ENCODE peak calls at places on chromosome 20, in eight cellular contexts. One of them, this sample, is unnamed. For H3K9me3, the result is how much of the 10 kb centered on the place peaks cover.

GRCh38 chr20:53901064-53901463 is 169.3 kb downstream of the BCAS1 start:
- DNase-seq in heart left ventricle: no peak
- DNase-seq in H9: no peak
- DNase-seq in PC-9: peak
- DNase-seq in esophagus muscularis mucosa: no peak
- DNase-seq in tibial artery: no peak
- DNase-seq in CD8-positive, alpha-beta memory T cell: no peak
- DNase-seq in fibroblast of lung: no peak
- DNase-seq in this sample: no peak

GRCh38 chr20:52003976-52004375 is 187.6 kb downstream of the ZFP64 start:
- DNase-seq in tibial artery: no peak
- DNase-seq in PC-9: no peak
- DNase-seq in heart left ventricle: no peak
- DNase-seq in H9: no peak
- DNase-seq in fibroblast of lung: no peak
- DNase-seq in esophagus muscularis mucosa: no peak
- DNase-seq in CD8-positive, alpha-beta memory T cell: no peak
- DNase-seq in this sample: no peak

GRCh38 chr20:53869466-53870258 is 200.7 kb downstream of the BCAS1 start:
- DNase-seq in heart left ventricle: no peak
- DNase-seq in H9: peak
- DNase-seq in esophagus muscularis mucosa: no peak
- DNase-seq in fibroblast of lung: peak
- DNase-seq in PC-9: peak
- DNase-seq in CD8-positive, alpha-beta memory T cell: peak
- DNase-seq in tibial artery: peak
- DNase-seq in this sample: no peak

GRCh38 chr20:51469046-51469445 is 73.5 kb downstream of the NFATC2 start:
- DNase-seq in fibroblast of lung: no peak
- DNase-seq in PC-9: no peak
- DNase-seq in esophagus muscularis mucosa: no peak
- DNase-seq in tibial artery: no peak
- DNase-seq in CD8-positive, alpha-beta memory T cell: no peak
- DNase-seq in heart left ventricle: no peak
- DNase-seq in H9: no peak
- DNase-seq in this sample: no peak

GRCh38 chr20:24485981-24486380 is 16.6 kb downstream of the SYNDIG1 start:
- DNase-seq in fibroblast of lung: no peak
- DNase-seq in tibial artery: no peak
- DNase-seq in PC-9: no peak
- DNase-seq in esophagus muscularis mucosa: no peak
- DNase-seq in heart left ventricle: no peak
- DNase-seq in H9: peak
- DNase-seq in CD8-positive, alpha-beta memory T cell: no peak
- DNase-seq in this sample: no peak

GRCh38 chr20:57672164-57672563 is 37.7 kb downstream of the PMEPA1 start:
- DNase-seq in fibroblast of lung: peak
- DNase-seq in PC-9: no peak
- DNase-seq in heart left ventricle: no peak
- DNase-seq in tibial artery: peak
- DNase-seq in esophagus muscularis mucosa: no peak
- DNase-seq in CD8-positive, alpha-beta memory T cell: no peak
- DNase-seq in H9: no peak
- DNase-seq in this sample: no peak

GRCh38 chr20:515696-516095 is 27.9 kb downstream of the CSNK2A1 start:
- DNase-seq in heart left ventricle: no peak
- DNase-seq in PC-9: no peak
- DNase-seq in tibial artery: no peak
- DNase-seq in esophagus muscularis mucosa: no peak
- DNase-seq in fibroblast of lung: no peak
- DNase-seq in H9: no peak
- DNase-seq in CD8-positive, alpha-beta memory T cell: no peak
- DNase-seq in this sample: no peak

GRCh38 chr20:64112691-64113443 is 5.5 kb upstream of the NPBWR2 start:
- DNase-seq in H9: no peak
- DNase-seq in fibroblast of lung: no peak
- DNase-seq in CD8-positive, alpha-beta memory T cell: no peak
- DNase-seq in tibial artery: no peak
- DNase-seq in heart left ventricle: no peak
- DNase-seq in esophagus muscularis mucosa: no peak
- DNase-seq in PC-9: peak
- DNase-seq in this sample: no peak

GRCh38 chr20:35468671-35469334 is 13.4 kb downstream of the CEP250 start:
- DNase-seq in fibroblast of lung: peak
- DNase-seq in PC-9: peak
- DNase-seq in CD8-positive, alpha-beta memory T cell: no peak
- DNase-seq in tibial artery: no peak
- DNase-seq in esophagus muscularis mucosa: no peak
- DNase-seq in H9: no peak
- DNase-seq in heart left ventricle: no peak
- DNase-seq in this sample: no peak

GRCh38 chr20:21125072-21125848 is 622 bp upstream of the KIZ start:
- DNase-seq in tibial artery: peak
- DNase-seq in esophagus muscularis mucosa: no peak
- DNase-seq in PC-9: peak
- DNase-seq in fibroblast of lung: peak
- DNase-seq in H9: no peak
- DNase-seq in heart left ventricle: no peak
- DNase-seq in CD8-positive, alpha-beta memory T cell: no peak
- DNase-seq in this sample: no peak

GRCh38 chr20:51563597-51564332 is 21.2 kb upstream of the NFATC2 start:
- DNase-seq in H9: peak
- DNase-seq in fibroblast of lung: peak
- DNase-seq in esophagus muscularis mucosa: no peak
- DNase-seq in tibial artery: peak
- DNase-seq in heart left ventricle: peak
- DNase-seq in PC-9: peak
- DNase-seq in CD8-positive, alpha-beta memory T cell: no peak
- DNase-seq in this sample: peak

DNA sequence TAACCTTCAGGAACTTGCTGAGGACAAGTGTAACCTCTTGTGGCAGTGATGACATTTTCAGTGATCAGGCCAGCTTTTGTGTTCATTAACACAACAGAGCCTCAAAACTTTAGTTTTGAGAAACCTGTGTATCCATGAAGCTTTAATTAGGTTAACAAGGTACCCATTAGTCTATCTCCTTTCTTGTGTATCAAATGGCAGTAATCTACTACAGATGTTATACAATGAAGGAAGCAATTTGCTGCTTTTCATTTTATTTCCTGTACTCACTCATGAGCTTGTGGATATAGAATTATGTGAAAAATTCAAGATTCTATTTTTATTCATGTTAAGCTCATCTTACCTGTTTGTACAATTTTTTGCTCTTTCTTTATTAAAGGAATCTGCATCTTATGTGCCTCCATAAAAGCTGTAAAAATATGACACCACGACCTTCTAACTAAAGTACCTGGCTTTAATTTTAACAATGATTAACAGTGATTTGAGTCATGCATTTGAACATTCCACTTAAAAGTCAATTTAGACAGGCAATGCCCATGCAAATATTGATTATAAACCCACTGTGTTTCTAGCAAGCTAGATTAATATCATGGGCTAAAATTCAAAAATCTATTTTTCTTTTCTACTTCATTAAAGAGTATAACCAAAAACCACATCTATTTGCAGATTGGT is 897.3 kb downstream of the KIF16B start:
- DNase-seq in fibroblast of lung: no peak
- DNase-seq in tibial artery: no peak
- DNase-seq in H9: no peak
- DNase-seq in PC-9: no peak
- DNase-seq in CD8-positive, alpha-beta memory T cell: no peak
- DNase-seq in heart left ventricle: no peak
- DNase-seq in esophagus muscularis mucosa: no peak
- DNase-seq in this sample: no peak
- H3K9me3 ChIP-seq in fibroblast of lung: under half
- H3K9me3 ChIP-seq in tibial artery: under half
- H3K9me3 ChIP-seq in H9: under half
- H3K9me3 ChIP-seq in PC-9: under half
- H3K9me3 ChIP-seq in CD8-positive, alpha-beta memory T cell: under half
- H3K9me3 ChIP-seq in heart left ventricle: under half
- H3K9me3 ChIP-seq in esophagus muscularis mucosa: under half
- H3K9me3 ChIP-seq in this sample: under half

GRCh38 chr20:19802492-19803158 is 44.6 kb downstream of the RIN2 start:
- DNase-seq in H9: peak
- DNase-seq in CD8-positive, alpha-beta memory T cell: no peak
- DNase-seq in esophagus muscularis mucosa: no peak
- DNase-seq in fibroblast of lung: no peak
- DNase-seq in heart left ventricle: no peak
- DNase-seq in tibial artery: no peak
- DNase-seq in PC-9: peak
- DNase-seq in this sample: no peak

GRCh38 chr20:19794941-19795340 is 36.9 kb downstream of the RIN2 start:
- DNase-seq in heart left ventricle: no peak
- DNase-seq in CD8-positive, alpha-beta memory T cell: no peak
- DNase-seq in tibial artery: no peak
- DNase-seq in fibroblast of lung: peak
- DNase-seq in PC-9: no peak
- DNase-seq in H9: no peak
- DNase-seq in esophagus muscularis mucosa: no peak
- DNase-seq in this sample: no peak

GRCh38 chr20:19793716-19794115 is 35.7 kb downstream of the RIN2 start:
- DNase-seq in CD8-positive, alpha-beta memory T cell: no peak
- DNase-seq in heart left ventricle: no peak
- DNase-seq in H9: no peak
- DNase-seq in fibroblast of lung: no peak
- DNase-seq in tibial artery: no peak
- DNase-seq in PC-9: no peak
- DNase-seq in esophagus muscularis mucosa: no peak
- DNase-seq in this sample: no peak

GRCh38 chr20:19802099-19802491 is 44.0 kb downstream of the RIN2 start:
- DNase-seq in heart left ventricle: no peak
- DNase-seq in PC-9: no peak
- DNase-seq in esophagus muscularis mucosa: no peak
- DNase-seq in tibial artery: no peak
- DNase-seq in H9: no peak
- DNase-seq in CD8-positive, alpha-beta memory T cell: no peak
- DNase-seq in fibroblast of lung: no peak
- DNase-seq in this sample: no peak

GRCh38 chr20:19799325-19799724 is 41.3 kb downstream of the RIN2 start:
- DNase-seq in tibial artery: no peak
- DNase-seq in fibroblast of lung: no peak
- DNase-seq in heart left ventricle: no peak
- DNase-seq in PC-9: no peak
- DNase-seq in H9: no peak
- DNase-seq in esophagus muscularis mucosa: no peak
- DNase-seq in CD8-positive, alpha-beta memory T cell: no peak
- DNase-seq in this sample: no peak
- H3K9me3 ChIP-seq in tibial artery: under half
- H3K9me3 ChIP-seq in fibroblast of lung: under half
- H3K9me3 ChIP-seq in heart left ventricle: under half
- H3K9me3 ChIP-seq in PC-9: under half
- H3K9me3 ChIP-seq in H9: under half
- H3K9me3 ChIP-seq in esophagus muscularis mucosa: under half
- H3K9me3 ChIP-seq in CD8-positive, alpha-beta memory T cell: under half
- H3K9me3 ChIP-seq in this sample: under half

GRCh38 chr20:50196248-50196647 is 5.6 kb downstream of the CEBPB start:
- DNase-seq in tibial artery: no peak
- DNase-seq in esophagus muscularis mucosa: no peak
- DNase-seq in heart left ventricle: peak
- DNase-seq in H9: no peak
- DNase-seq in PC-9: peak
- DNase-seq in fibroblast of lung: no peak
- DNase-seq in CD8-positive, alpha-beta memory T cell: no peak
- DNase-seq in this sample: no peak
- H3K9me3 ChIP-seq in tibial artery: under half
- H3K9me3 ChIP-seq in esophagus muscularis mucosa: under half
- H3K9me3 ChIP-seq in heart left ventricle: under half
- H3K9me3 ChIP-seq in H9: under half
- H3K9me3 ChIP-seq in PC-9: under half
- H3K9me3 ChIP-seq in fibroblast of lung: under half
- H3K9me3 ChIP-seq in CD8-positive, alpha-beta memory T cell: under half
- H3K9me3 ChIP-seq in this sample: under half

DNA sequence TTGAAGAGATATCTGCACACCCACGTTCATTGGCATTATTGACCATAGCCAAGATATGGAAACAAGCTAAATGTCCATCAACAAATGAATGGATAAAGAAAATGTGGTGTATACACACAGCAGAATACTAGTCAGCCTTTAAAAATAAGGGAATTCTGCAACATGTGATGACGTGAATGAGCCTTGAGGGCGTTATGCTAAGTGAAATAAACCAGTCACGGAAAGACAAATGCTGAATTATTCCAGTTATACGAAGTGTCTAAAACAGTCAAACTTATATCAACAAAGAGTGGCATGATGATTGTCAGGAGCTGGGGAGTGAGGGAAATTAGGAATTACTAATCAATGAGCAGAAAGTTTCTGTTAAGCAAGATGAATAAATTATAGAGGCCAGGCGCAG is 8.4 kb upstream of the DEFB121 start:
- DNase-seq in tibial artery: no peak
- DNase-seq in esophagus muscularis mucosa: no peak
- DNase-seq in CD8-positive, alpha-beta memory T cell: no peak
- DNase-seq in PC-9: no peak
- DNase-seq in H9: no peak
- DNase-seq in fibroblast of lung: no peak
- DNase-seq in heart left ventricle: no peak
- DNase-seq in this sample: no peak
- H3K9me3 ChIP-seq in tibial artery: under half
- H3K9me3 ChIP-seq in esophagus muscularis mucosa: under half
- H3K9me3 ChIP-seq in CD8-positive, alpha-beta memory T cell: under half
- H3K9me3 ChIP-seq in PC-9: under half
- H3K9me3 ChIP-seq in H9: half or more
- H3K9me3 ChIP-seq in fibroblast of lung: under half
- H3K9me3 ChIP-seq in heart left ventricle: under half
- H3K9me3 ChIP-seq in this sample: under half

DNA sequence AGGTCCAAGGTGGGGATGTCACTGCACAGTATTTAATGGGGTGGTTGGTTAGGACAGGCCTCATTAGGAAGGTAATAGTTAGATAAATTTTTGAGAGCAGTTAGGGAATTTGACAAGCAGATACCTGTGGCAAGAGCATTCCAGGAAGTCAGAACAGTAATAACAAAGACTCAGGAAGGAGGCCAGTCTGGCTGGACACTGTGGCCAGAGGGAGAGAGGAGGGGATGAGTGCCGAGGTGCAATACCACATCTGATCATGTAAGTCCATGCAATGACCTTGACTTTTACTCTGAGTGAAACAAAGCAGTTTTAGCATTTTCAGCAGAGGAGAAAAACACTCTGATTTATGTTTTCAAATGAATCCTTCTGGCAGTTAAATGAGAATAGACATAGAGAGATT is 990.7 kb upstream of the FLRT3 start:
- DNase-seq in PC-9: no peak
- DNase-seq in H9: no peak
- DNase-seq in tibial artery: no peak
- DNase-seq in CD8-positive, alpha-beta memory T cell: no peak
- DNase-seq in heart left ventricle: no peak
- DNase-seq in esophagus muscularis mucosa: no peak
- DNase-seq in fibroblast of lung: no peak
- DNase-seq in this sample: no peak
- H3K9me3 ChIP-seq in PC-9: under half
- H3K9me3 ChIP-seq in H9: under half
- H3K9me3 ChIP-seq in tibial artery: under half
- H3K9me3 ChIP-seq in CD8-positive, alpha-beta memory T cell: under half
- H3K9me3 ChIP-seq in heart left ventricle: under half
- H3K9me3 ChIP-seq in esophagus muscularis mucosa: under half
- H3K9me3 ChIP-seq in fibroblast of lung: under half
- H3K9me3 ChIP-seq in this sample: under half